ENCODE peak calls at places on chromosomes 11 and 22, in eight cellular contexts. One of them, this sample, is unnamed.
A peak's percentile ranks its signal among the peaks of the same experiment; 100 is the strongest.

GRCh38 chr11:8338138-8338537 is 74.5 kb upstream of the LMO1 start:
- DNase-seq in A549: peak; percentile 77
- DNase-seq in sigmoid colon: no peak
- DNase-seq in transverse colon: peak; percentile 61
- DNase-seq in tibial nerve: no peak
- DNase-seq in stomach: peak; percentile 58
- DNase-seq in ovary: peak; percentile 50
- DNase-seq in H1: no peak
- DNase-seq in this sample: peak; percentile 94

GRCh38 chr22:33038131-33038772 is 19.9 kb downstream of the SYN3 start:
- DNase-seq in A549: no peak
- DNase-seq in sigmoid colon: no peak
- DNase-seq in transverse colon: no peak
- DNase-seq in tibial nerve: no peak
- DNase-seq in stomach: no peak
- DNase-seq in ovary: no peak
- DNase-seq in H1: no peak
- DNase-seq in this sample: peak; percentile 56

GRCh38 chr11:13966486-13966885 is 4.0 kb downstream of the SPON1 start:
- DNase-seq in A549: no peak
- DNase-seq in sigmoid colon: no peak
- DNase-seq in transverse colon: no peak
- DNase-seq in tibial nerve: no peak
- DNase-seq in stomach: no peak
- DNase-seq in ovary: no peak
- DNase-seq in H1: no peak
- DNase-seq in this sample: no peak

GRCh38 chr11:74849525-74850391 is 99.1 kb downstream of the XRRA1 start:
- DNase-seq in A549: no peak
- DNase-seq in sigmoid colon: no peak
- DNase-seq in transverse colon: no peak
- DNase-seq in tibial nerve: no peak
- DNase-seq in stomach: no peak
- DNase-seq in ovary: no peak
- DNase-seq in H1: peak; percentile 65
- DNase-seq in this sample: no peak

GRCh38 chr11:8597182-8597581 is 3.2 kb upstream of the STK33 start:
- DNase-seq in A549: peak; percentile 44
- DNase-seq in sigmoid colon: no peak
- DNase-seq in transverse colon: no peak
- DNase-seq in tibial nerve: no peak
- DNase-seq in stomach: no peak
- DNase-seq in ovary: no peak
- DNase-seq in H1: no peak
- DNase-seq in this sample: no peak

GRCh38 chr11:120819437-120819836 is 204.5 kb upstream of the TBCEL start:
- DNase-seq in A549: no peak
- DNase-seq in sigmoid colon: no peak
- DNase-seq in transverse colon: no peak
- DNase-seq in tibial nerve: no peak
- DNase-seq in stomach: no peak
- DNase-seq in ovary: no peak
- DNase-seq in H1: no peak
- DNase-seq in this sample: no peak

GRCh38 chr22:20315337-20316216 is 4.3 kb downstream of the DGCR6L start:
- DNase-seq in A549: no peak
- DNase-seq in sigmoid colon: no peak
- DNase-seq in transverse colon: peak; percentile 5
- DNase-seq in tibial nerve: no peak
- DNase-seq in stomach: peak; percentile 21
- DNase-seq in ovary: peak; percentile 21
- DNase-seq in H1: no peak
- DNase-seq in this sample: no peak

GRCh38 chr11:13965337-13965736 is 2.8 kb downstream of the SPON1 start:
- DNase-seq in A549: no peak
- DNase-seq in sigmoid colon: no peak
- DNase-seq in transverse colon: peak; percentile 80
- DNase-seq in tibial nerve: no peak
- DNase-seq in stomach: peak; percentile 47
- DNase-seq in ovary: no peak
- DNase-seq in H1: no peak
- DNase-seq in this sample: no peak

GRCh38 chr22:24184057-24184798 is 2.9 kb downstream of the SUSD2 start:
- DNase-seq in A549: no peak
- DNase-seq in sigmoid colon: peak; percentile 56
- DNase-seq in transverse colon: no peak
- DNase-seq in tibial nerve: no peak
- DNase-seq in stomach: no peak
- DNase-seq in ovary: peak; percentile 17
- DNase-seq in H1: no peak
- DNase-seq in this sample: peak; percentile 13

GRCh38 chr22:27591060-27591459 is 210.5 kb downstream of the MN1 start:
- DNase-seq in A549: no peak
- DNase-seq in sigmoid colon: no peak
- DNase-seq in transverse colon: no peak
- DNase-seq in tibial nerve: no peak
- DNase-seq in stomach: no peak
- DNase-seq in ovary: peak; percentile 53
- DNase-seq in H1: no peak
- DNase-seq in this sample: no peak

GRCh38 chr11:5473921-5474320 is 14.6 kb upstream of the OR52D1 start:
- DNase-seq in A549: no peak
- DNase-seq in sigmoid colon: no peak
- DNase-seq in transverse colon: no peak
- DNase-seq in tibial nerve: no peak
- DNase-seq in stomach: no peak
- DNase-seq in ovary: no peak
- DNase-seq in H1: no peak
- DNase-seq in this sample: no peak

GRCh38 chr11:124315052-124315451 is 1.3 kb upstream of the OR8D1 start:
- DNase-seq in A549: no peak
- DNase-seq in sigmoid colon: no peak
- DNase-seq in transverse colon: no peak
- DNase-seq in tibial nerve: no peak
- DNase-seq in stomach: no peak
- DNase-seq in ovary: no peak
- DNase-seq in H1: no peak
- DNase-seq in this sample: no peak

GRCh38 chr22:17922925-17923898 is 101.1 kb downstream of the MICAL3 start:
- DNase-seq in A549: no peak
- DNase-seq in sigmoid colon: no peak
- DNase-seq in transverse colon: no peak
- DNase-seq in tibial nerve: no peak
- DNase-seq in stomach: no peak
- DNase-seq in ovary: no peak
- DNase-seq in H1: no peak
- DNase-seq in this sample: no peak

GRCh38 chr22:37489994-37490393 is 3.8 kb upstream of the MFNG start:
- DNase-seq in A549: no peak
- DNase-seq in sigmoid colon: no peak
- DNase-seq in transverse colon: no peak
- DNase-seq in tibial nerve: no peak
- DNase-seq in stomach: no peak
- DNase-seq in ovary: no peak
- DNase-seq in H1: no peak
- DNase-seq in this sample: no peak

GRCh38 chr22:36355362-36355761 is 32.4 kb downstream of the MYH9 start:
- DNase-seq in A549: no peak
- DNase-seq in sigmoid colon: no peak
- DNase-seq in transverse colon: no peak
- DNase-seq in tibial nerve: no peak
- DNase-seq in stomach: no peak
- DNase-seq in ovary: no peak
- DNase-seq in H1: no peak
- DNase-seq in this sample: no peak

GRCh38 chr11:11691296-11692141 is 69.7 kb upstream of the GALNT18 start:
- DNase-seq in A549: no peak
- DNase-seq in sigmoid colon: no peak
- DNase-seq in transverse colon: no peak
- DNase-seq in tibial nerve: no peak
- DNase-seq in stomach: no peak
- DNase-seq in ovary: no peak
- DNase-seq in H1: peak; percentile 34
- DNase-seq in this sample: no peak

GRCh38 chr11:115396533-115396932 is 107.7 kb downstream of the CADM1 start:
- DNase-seq in A549: no peak
- DNase-seq in sigmoid colon: no peak
- DNase-seq in transverse colon: no peak
- DNase-seq in tibial nerve: no peak
- DNase-seq in stomach: no peak
- DNase-seq in ovary: no peak
- DNase-seq in H1: no peak
- DNase-seq in this sample: no peak

GRCh38 chr11:94198718-94199117 is 70.1 kb downstream of the PANX1 start:
- DNase-seq in A549: no peak
- DNase-seq in sigmoid colon: no peak
- DNase-seq in transverse colon: no peak
- DNase-seq in tibial nerve: no peak
- DNase-seq in stomach: no peak
- DNase-seq in ovary: no peak
- DNase-seq in H1: no peak
- DNase-seq in this sample: no peak

GRCh38 chr11:6601041-6601461 is 2.4 kb downstream of the RRP8 start:
- DNase-seq in A549: no peak
- DNase-seq in sigmoid colon: peak; percentile 58
- DNase-seq in transverse colon: no peak
- DNase-seq in tibial nerve: no peak
- DNase-seq in stomach: no peak
- DNase-seq in ovary: no peak
- DNase-seq in H1: no peak
- DNase-seq in this sample: no peak

GRCh38 chr22:46049726-46050450 is 72.9 kb upstream of the WNT7B start:
- DNase-seq in A549: no peak
- DNase-seq in sigmoid colon: peak; percentile 64
- DNase-seq in transverse colon: peak; percentile 6
- DNase-seq in tibial nerve: peak; percentile 11
- DNase-seq in stomach: peak; percentile 24
- DNase-seq in ovary: peak; percentile 20
- DNase-seq in H1: no peak
- DNase-seq in this sample: no peak

GRCh38 chr11:19552100-19552499 is 160.5 kb upstream of the NAV2 start:
- DNase-seq in A549: no peak
- DNase-seq in sigmoid colon: no peak
- DNase-seq in transverse colon: no peak
- DNase-seq in tibial nerve: no peak
- DNase-seq in stomach: no peak
- DNase-seq in ovary: no peak
- DNase-seq in H1: no peak
- DNase-seq in this sample: no peak

DNA sequence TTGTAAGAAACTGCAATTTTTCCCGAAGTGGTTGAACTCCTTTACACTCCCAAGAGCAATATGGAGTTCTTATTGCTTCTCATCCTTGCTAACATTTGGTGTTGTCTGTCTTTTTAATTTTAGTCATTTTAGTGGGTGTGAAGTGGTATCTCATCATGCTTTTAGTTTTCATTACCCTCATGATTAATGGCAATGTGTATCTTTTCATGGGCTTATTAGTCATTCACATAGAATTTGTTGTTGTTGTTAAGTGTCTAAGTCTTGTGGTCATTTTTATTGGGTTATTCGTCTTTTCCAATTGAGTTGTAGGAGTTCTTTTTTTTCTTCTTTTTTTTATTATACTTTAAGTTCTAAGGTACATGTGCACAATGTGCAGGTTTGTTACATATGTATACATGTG is 238.3 kb upstream of the SESN3 start:
- DNase-seq in A549: no peak
- DNase-seq in sigmoid colon: no peak
- DNase-seq in transverse colon: no peak
- DNase-seq in tibial nerve: no peak
- DNase-seq in stomach: no peak
- DNase-seq in ovary: no peak
- DNase-seq in H1: no peak
- DNase-seq in this sample: no peak
- TF ChIP-seq EP300 in A549: no peak
- TF ChIP-seq EP300 in sigmoid colon: no peak
- TF ChIP-seq EP300 in transverse colon: no peak
- TF ChIP-seq EP300 in tibial nerve: no peak
- TF ChIP-seq EP300 in stomach: no peak
- TF ChIP-seq EP300 in ovary: no peak
- TF ChIP-seq EP300 in H1: no peak
- TF ChIP-seq EP300 in this sample: no peak

GRCh38 chr11:67507891-67508485 is at the start of gene CDK2AP2:
- DNase-seq in A549: peak; percentile 97
- DNase-seq in sigmoid colon: peak; percentile 100
- DNase-seq in transverse colon: peak; percentile 100
- DNase-seq in tibial nerve: peak; percentile 98
- DNase-seq in stomach: peak; percentile 100
- DNase-seq in ovary: peak; percentile 98
- DNase-seq in H1: peak; percentile 99
- DNase-seq in this sample: peak; percentile 97
- TF ChIP-seq EP300 in A549: no peak
- TF ChIP-seq EP300 in sigmoid colon: no peak
- TF ChIP-seq EP300 in transverse colon: no peak
- TF ChIP-seq EP300 in tibial nerve: peak; percentile 24
- TF ChIP-seq EP300 in stomach: no peak
- TF ChIP-seq EP300 in ovary: no peak
- TF ChIP-seq EP300 in H1: no peak
- TF ChIP-seq EP300 in this sample: no peak

GRCh38 chr11:26331911-26332571 is at the start of gene ANO3:
- DNase-seq in A549: peak; percentile 70
- DNase-seq in sigmoid colon: peak; percentile 79
- DNase-seq in transverse colon: peak; percentile 24
- DNase-seq in tibial nerve: no peak
- DNase-seq in stomach: peak; percentile 57
- DNase-seq in ovary: peak; percentile 22
- DNase-seq in H1: peak; percentile 88
- DNase-seq in this sample: peak; percentile 88
- TF ChIP-seq EP300 in A549: no peak
- TF ChIP-seq EP300 in sigmoid colon: no peak
- TF ChIP-seq EP300 in transverse colon: no peak
- TF ChIP-seq EP300 in tibial nerve: no peak
- TF ChIP-seq EP300 in stomach: no peak
- TF ChIP-seq EP300 in ovary: no peak
- TF ChIP-seq EP300 in H1: peak; percentile 31
- TF ChIP-seq EP300 in this sample: no peak

GRCh38 chr11:41115066-41115465 is 344.4 kb downstream of the LRRC4C start:
- DNase-seq in A549: no peak
- DNase-seq in sigmoid colon: no peak
- DNase-seq in transverse colon: no peak
- DNase-seq in tibial nerve: no peak
- DNase-seq in stomach: no peak
- DNase-seq in ovary: no peak
- DNase-seq in H1: no peak
- DNase-seq in this sample: no peak

GRCh38 chr11:41113160-41113559 is 346.3 kb downstream of the LRRC4C start:
- DNase-seq in A549: no peak
- DNase-seq in sigmoid colon: no peak
- DNase-seq in transverse colon: no peak
- DNase-seq in tibial nerve: no peak
- DNase-seq in stomach: no peak
- DNase-seq in ovary: no peak
- DNase-seq in H1: no peak
- DNase-seq in this sample: no peak

DNA sequence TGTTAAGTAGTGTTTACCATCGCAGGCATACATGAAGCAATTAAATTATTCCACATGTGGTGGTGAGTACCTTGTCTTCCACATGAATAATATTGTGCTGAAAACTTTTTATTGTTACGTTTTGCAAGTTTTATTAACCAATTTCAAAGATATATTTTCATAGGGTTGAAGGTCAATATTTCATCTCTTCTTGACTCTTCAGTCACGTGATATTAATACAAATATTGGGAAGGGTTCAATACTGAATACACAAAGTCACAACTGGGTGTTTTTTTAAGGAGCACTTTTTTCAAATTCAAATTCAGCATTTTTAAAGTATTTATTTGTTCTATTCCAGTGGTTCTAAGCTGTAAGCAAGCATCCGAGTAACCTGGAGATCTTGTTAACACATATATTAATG is 348.9 kb downstream of the LRRC4C start:
- DNase-seq in A549: no peak
- DNase-seq in sigmoid colon: no peak
- DNase-seq in transverse colon: no peak
- DNase-seq in tibial nerve: no peak
- DNase-seq in stomach: no peak
- DNase-seq in ovary: no peak
- DNase-seq in H1: no peak
- DNase-seq in this sample: no peak
- TF ChIP-seq EP300 in A549: no peak
- TF ChIP-seq EP300 in sigmoid colon: no peak
- TF ChIP-seq EP300 in transverse colon: no peak
- TF ChIP-seq EP300 in tibial nerve: no peak
- TF ChIP-seq EP300 in stomach: no peak
- TF ChIP-seq EP300 in ovary: no peak
- TF ChIP-seq EP300 in H1: no peak
- TF ChIP-seq EP300 in this sample: no peak